ENCODE peak calls at places on chromosomes 12 and 14, in ten cellular contexts. P, J, E, H, D, S, W, B, G and N are unnamed samples.

GRCh38 chr14:23076785-23077408 is 18.0 kb downstream of the ACIN1 start:
- DNase-seq in B (no peak), D (peak; percentile 55), H (peak; percentile 58), J (no peak), P (no peak), W (no peak), S (no peak), E (no peak), G (peak; percentile 44), N (no peak)

GRCh38 chr14:26602902-26603301 is 5.1 kb upstream of the NOVA1 start:
- DNase-seq in P (no peak), B (no peak), H (no peak), D (no peak), J (no peak), S (no peak), G (no peak), W (no peak), E (no peak), N (no peak)

GRCh38 chr14:63701614-63702291 is 26.1 kb downstream of the SGPP1 start:
- DNase-seq in E (no peak), S (no peak), W (no peak), G (no peak), J (no peak), D (no peak), H (no peak), P (no peak), B (no peak), N (no peak)

GRCh38 chr14:38662781-38663180 is 406.9 kb upstream of the CLEC14A start:
- DNase-seq in B (no peak), W (no peak), H (no peak), G (no peak), S (no peak), J (no peak), D (no peak), E (no peak), P (no peak), N (peak; percentile 17)

GRCh38 chr12:111155020-111155419 is 213.9 kb downstream of the PHETA1 start:
- DNase-seq in P (no peak), E (no peak), J (no peak), H (no peak), D (no peak), S (no peak), B (no peak), W (no peak), G (no peak), N (no peak)

GRCh38 chr12:132479938-132480619 is 9.9 kb upstream of the FBRSL1 start:
- DNase-seq in E (no peak), B (no peak), P (no peak), H (no peak), S (no peak), G (no peak), W (no peak), D (no peak), J (no peak), N (no peak)

GRCh38 chr14:98957211-98958047 is 314.6 kb downstream of the BCL11B start:
- DNase-seq in J (peak; percentile 67), D (no peak), E (no peak), G (no peak), B (no peak), S (no peak), H (peak; percentile 95), P (no peak), W (no peak), N (no peak)

GRCh38 chr12:127416796-127417195 is 850.2 kb upstream of the TMEM132C start:
- DNase-seq in B (no peak), G (no peak), P (no peak), S (no peak), E (no peak), H (no peak), J (no peak), W (no peak), D (no peak), N (no peak)

GRCh38 chr12:1422604-1423315 is 171.6 kb downstream of the FBXL14 start:
- DNase-seq in E (no peak), S (no peak), W (no peak), H (no peak), G (no peak), D (no peak), B (no peak), J (no peak), P (no peak), N (no peak)

GRCh38 chr14:73634333-73634833 is 10.4 kb upstream of the DNAL1 start:
- DNase-seq in E (no peak), D (peak; percentile 21), J (no peak), P (no peak), H (no peak), G (no peak), S (no peak), W (peak; percentile 36), B (no peak), N (peak; percentile 44)

GRCh38 chr14:58572092-58572853 is 65.5 kb upstream of the DACT1 start:
- DNase-seq in D (peak; percentile 24), P (no peak), B (no peak), G (no peak), W (no peak), H (peak; percentile 21), J (no peak), S (no peak), E (no peak), N (no peak)

GRCh38 chr12:78060186-78060585 is 229.5 kb downstream of the NAV3 start:
- DNase-seq in P (no peak), J (no peak), D (peak; percentile 22), B (no peak), W (no peak), G (no peak), S (no peak), H (peak; percentile 66), E (no peak), N (no peak)

GRCh38 chr14:54503476-54503875 is 6.2 kb upstream of the CGRRF1 start:
- DNase-seq in W (no peak), G (peak; percentile 59), P (no peak), S (no peak), D (peak; percentile 55), H (peak; percentile 46), B (peak; percentile 37), E (no peak), J (no peak), N (no peak)

GRCh38 chr12:122871851-122872785 is 23.8 kb downstream of the VPS37B start:
- DNase-seq in H (peak; percentile 76), G (peak; percentile 83), E (peak; percentile 65), W (peak; percentile 33), B (no peak), P (no peak), J (peak; percentile 68), S (no peak), D (peak; percentile 92), N (no peak)

GRCh38 chr12:2084553-2085296 is 31.9 kb downstream of the CACNA1C start:
- DNase-seq in P (no peak), W (no peak), D (no peak), H (peak; percentile 77), B (no peak), J (peak; percentile 61), G (no peak), S (no peak), E (no peak), N (no peak)

GRCh38 chr12:15698377-15698867 is 90.8 kb downstream of the EPS8 start:
- DNase-seq in H (no peak), D (peak; percentile 47), P (no peak), E (no peak), B (no peak), W (no peak), G (no peak), J (no peak), S (no peak), N (no peak)

GRCh38 chr12:126708492-126708896 is 1558.5 kb upstream of the TMEM132C start:
- DNase-seq in S (no peak), G (peak; percentile 1), B (no peak), H (no peak), E (no peak), D (no peak), W (no peak), P (no peak), J (no peak), N (no peak)

GRCh38 chr14:103456167-103456835 is 66.3 kb downstream of the CKB start:
- DNase-seq in J (no peak), H (no peak), S (no peak), P (no peak), E (no peak), D (peak; percentile 74), B (peak; percentile 77), G (no peak), W (no peak), N (no peak)

GRCh38 chr12:124721501-124722154 is 142.0 kb downstream of the SCARB1 start:
- DNase-seq in D (no peak), B (no peak), W (no peak), J (peak; percentile 16), S (no peak), H (no peak), E (no peak), G (no peak), P (no peak), N (no peak)

GRCh38 chr12:45220366-45220931 is 4.6 kb downstream of the ANO6 start:
- DNase-seq in S (no peak), E (no peak), W (no peak), J (no peak), P (no peak), B (no peak), D (no peak), G (no peak), H (no peak), N (no peak)

GRCh38 chr12:20602671-20603402 is 92.3 kb upstream of the SLCO1C1 start:
- DNase-seq in S (no peak), J (no peak), B (no peak), G (no peak), W (no peak), E (no peak), D (peak; percentile 12), H (peak; percentile 86), P (no peak), N (no peak)

GRCh38 chr14:41558527-41558926 is 48.1 kb upstream of the LRFN5 start:
- DNase-seq in G (peak; percentile 25), B (no peak), J (no peak), H (no peak), P (no peak), E (no peak), D (no peak), S (no peak), W (no peak), N (peak; percentile 15)

GRCh38 chr14:101559624-101560533 is 1.4 kb upstream of the DIO3 start:
- DNase-seq in P (no peak), S (no peak), H (peak; percentile 50), E (no peak), G (no peak), B (no peak), D (no peak), J (no peak), W (peak; percentile 32), N (no peak)

GRCh38 chr12:1465990-1466389 is 128.4 kb downstream of the FBXL14 start:
- DNase-seq in G (no peak), D (no peak), J (no peak), W (no peak), H (no peak), S (no peak), B (no peak), P (no peak), E (no peak), N (no peak)

GRCh38 chr12:646303-647038 is 16.8 kb downstream of the NINJ2 start:
- DNase-seq in E (no peak), P (no peak), G (no peak), S (no peak), B (no peak), D (peak; percentile 88), J (peak; percentile 85), W (no peak), H (no peak), N (no peak)

GRCh38 chr12:84763112-84763511 is 149.5 kb downstream of the SLC6A15 start:
- DNase-seq in G (no peak), H (peak; percentile 57), W (no peak), J (no peak), B (no peak), P (no peak), E (no peak), D (no peak), S (no peak), N (no peak)

GRCh38 chr12:50647479-50647878 is 116.4 kb upstream of the ATF1 start:
- DNase-seq in B (no peak), P (no peak), H (no peak), W (no peak), J (no peak), D (no peak), S (no peak), G (no peak), E (no peak), N (no peak)

GRCh38 chr14:63562414-63562813 is 19.2 kb upstream of the PPP2R5E start:
- DNase-seq in G (no peak), S (no peak), B (no peak), W (no peak), D (no peak), H (no peak), P (no peak), J (no peak), E (no peak), N (no peak)